ENCODE peak calls at places on chromosomes 3 and 15, in nine cellular contexts. N is A549, X is H9, K is cardiac muscle cell, I is hepatocyte, W is psoas muscle, J is tibial nerve, P is breast epithelium, R is uterus. M is an unnamed sample. For H3K4me1, the result is how much of the 10 kb centered on the place peaks cover.

GRCh38 chr3:159548675-159549335 is 439.8 kb upstream of the IL12A start:
- DNase-seq in I (no peak), P (no peak), N (no peak), R (no peak), J (no peak), W (no peak), K (no peak), X (no peak), M (no peak)

GRCh38 chr3:13504161-13504831 is 24.2 kb downstream of the HDAC11 start:
- DNase-seq in W (peak), K (no peak), R (no peak), X (no peak), I (no peak), N (no peak), J (no peak), P (no peak), M (no peak)

GRCh38 chr3:193040836-193041672 is 123.4 kb upstream of the MB21D2 start:
- DNase-seq in N (peak), I (peak), K (peak), R (no peak), J (no peak), X (no peak), W (no peak), P (no peak), M (no peak)

GRCh38 chr15:25022233-25022632 is 67.4 kb downstream of the SNRPN start:
- DNase-seq in W (no peak), I (no peak), K (no peak), R (no peak), P (no peak), J (no peak), N (no peak), X (no peak), M (no peak)

GRCh38 chr3:132660745-132661067 is 577 bp downstream of the UBA5 start:
- DNase-seq in K (no peak), N (no peak), P (no peak), J (no peak), R (no peak), I (no peak), X (no peak), W (no peak), M (no peak)

GRCh38 chr3:150059241-150059640 is 88.5 kb upstream of the PFN2 start:
- DNase-seq in J (no peak), I (no peak), K (no peak), P (no peak), R (no peak), X (no peak), W (no peak), N (no peak), M (no peak)

GRCh38 chr15:26102365-26102764 is 239.2 kb upstream of the ATP10A start:
- DNase-seq in X (no peak), K (no peak), W (no peak), J (no peak), R (no peak), N (no peak), I (no peak), P (no peak), M (no peak)

GRCh38 chr3:16366581-16366980 is 101.6 kb downstream of the OXNAD1 start:
- DNase-seq in X (peak), W (no peak), J (no peak), N (no peak), P (no peak), R (no peak), K (peak), I (no peak), M (no peak)

GRCh38 chr3:150613034-150613433 is 9.9 kb downstream of the SELENOT start:
- DNase-seq in X (no peak), W (no peak), N (no peak), R (no peak), P (no peak), I (no peak), J (no peak), K (no peak), M (no peak)

GRCh38 chr3:103589770-103590169 is 1155.0 kb downstream of the ZPLD1 start:
- DNase-seq in W (no peak), R (no peak), J (no peak), X (no peak), N (no peak), K (no peak), P (no peak), I (no peak), M (no peak)

GRCh38 chr3:116280130-116280740 is 165.1 kb downstream of the LSAMP start:
- DNase-seq in I (no peak), X (no peak), W (no peak), P (no peak), J (no peak), N (no peak), K (no peak), R (no peak), M (no peak)
- H3K27ac ChIP-seq in I (no peak), X (no peak), W (no peak), P (no peak), J (peak), N (no peak), K (no peak), R (no peak), M (no peak)

GRCh38 chr3:141235661-141236171 is 4.1 kb downstream of the PXYLP1 start:
- DNase-seq in J (no peak), X (no peak), R (no peak), W (no peak), K (peak), N (no peak), P (no peak), I (peak), M (no peak)
- TF ChIP-seq CTCF in J (no peak), X (peak), R (no peak), W (no peak), K (no peak), N (no peak), P (no peak), I (peak), M (no peak)

GRCh38 chr3:141081141-141081795 is 30.1 kb downstream of the SPSB4 start:
- DNase-seq in W (peak), P (no peak), X (no peak), N (no peak), I (no peak), R (no peak), J (no peak), K (peak), M (no peak)
- H3K4me1 ChIP-seq in W (under half), P (under half), X (under half), N (under half), I (under half), R (under half), J (under half), K (half or more), M (under half)

DNA sequence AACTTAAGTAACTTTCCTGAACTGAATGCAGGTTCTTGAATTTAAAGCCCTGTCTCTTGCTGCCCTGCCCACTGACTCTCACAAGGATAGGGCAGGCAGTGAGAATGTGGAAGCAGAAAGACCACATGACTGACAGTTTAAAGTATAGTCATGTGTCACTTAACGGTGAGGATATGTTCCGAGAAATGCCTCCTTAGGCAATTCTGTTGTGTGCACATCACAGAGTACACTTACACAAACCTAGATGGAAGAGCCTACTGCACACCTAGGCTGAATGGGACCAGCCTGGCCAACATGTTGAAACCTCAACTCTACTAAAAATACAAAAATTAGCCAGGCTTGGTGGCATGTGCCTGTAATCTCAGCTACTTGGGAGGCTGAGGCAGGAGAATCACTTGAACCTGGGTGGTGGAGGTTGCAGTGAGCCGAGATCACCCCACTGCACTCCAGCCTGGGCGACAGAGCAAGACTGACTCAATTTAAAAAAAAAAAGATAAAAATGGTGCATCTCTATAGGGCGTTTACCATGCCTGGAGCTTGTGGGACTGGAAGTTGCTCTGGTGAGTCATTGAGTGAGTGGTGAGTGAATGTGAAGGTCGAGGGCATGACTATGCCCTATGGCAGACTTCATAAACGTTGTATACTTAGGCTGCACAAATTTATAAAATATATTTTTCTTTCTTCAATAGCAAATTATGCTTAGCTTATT is 18.9 kb upstream of the COPG1 start:
- DNase-seq in K (no peak), I (no peak), R (no peak), X (no peak), N (peak), W (no peak), P (no peak), J (no peak), M (no peak)
- H3K27ac ChIP-seq in K (no peak), I (no peak), R (no peak), X (no peak), N (peak), W (peak), P (no peak), J (peak), M (peak)

DNA sequence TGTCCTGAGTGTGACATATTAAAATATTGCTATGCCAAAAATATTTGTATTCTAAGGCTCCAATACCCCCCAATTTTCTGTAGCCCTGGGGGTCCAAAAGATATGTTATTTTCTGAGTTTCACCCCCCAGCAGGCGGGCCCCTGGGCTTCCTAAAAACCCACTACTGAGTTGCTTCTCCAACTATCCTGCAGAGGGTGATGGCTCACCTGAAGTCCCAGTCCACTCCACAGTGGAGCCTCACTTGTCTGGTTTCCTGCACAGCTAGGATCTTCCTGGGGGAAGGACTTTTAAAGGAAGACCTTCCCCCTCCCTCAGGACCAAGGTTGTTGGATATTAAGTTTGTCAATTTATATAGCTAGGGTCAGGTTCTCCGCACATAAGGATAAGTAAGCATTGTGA is 1181.4 kb downstream of the ROBO2 start:
- DNase-seq in K (no peak), J (no peak), R (no peak), I (no peak), P (no peak), X (no peak), W (no peak), N (no peak), M (no peak)
- TF ChIP-seq CTCF in K (no peak), J (no peak), R (no peak), I (no peak), P (no peak), X (peak), W (no peak), N (no peak), M (no peak)

GRCh38 chr15:34331809-34332208 is 5.8 kb downstream of the SLC12A6 start:
- DNase-seq in I (no peak), J (no peak), P (no peak), W (no peak), X (no peak), K (peak), R (no peak), N (no peak), M (no peak)

GRCh38 chr15:34335176-34335575 is 2.4 kb downstream of the SLC12A6 start:
- DNase-seq in N (no peak), I (no peak), P (no peak), W (no peak), J (no peak), X (no peak), K (no peak), R (no peak), M (no peak)

GRCh38 chr15:34336333-34336732 is 1.2 kb downstream of the SLC12A6 start:
- DNase-seq in W (no peak), K (no peak), X (no peak), N (no peak), P (no peak), R (no peak), J (no peak), I (no peak), M (no peak)

GRCh38 chr15:34336947-34337556 is 529 bp downstream of the SLC12A6 start:
- DNase-seq in I (no peak), J (peak), X (no peak), N (no peak), W (no peak), P (no peak), K (no peak), R (no peak), M (no peak)

DNA sequence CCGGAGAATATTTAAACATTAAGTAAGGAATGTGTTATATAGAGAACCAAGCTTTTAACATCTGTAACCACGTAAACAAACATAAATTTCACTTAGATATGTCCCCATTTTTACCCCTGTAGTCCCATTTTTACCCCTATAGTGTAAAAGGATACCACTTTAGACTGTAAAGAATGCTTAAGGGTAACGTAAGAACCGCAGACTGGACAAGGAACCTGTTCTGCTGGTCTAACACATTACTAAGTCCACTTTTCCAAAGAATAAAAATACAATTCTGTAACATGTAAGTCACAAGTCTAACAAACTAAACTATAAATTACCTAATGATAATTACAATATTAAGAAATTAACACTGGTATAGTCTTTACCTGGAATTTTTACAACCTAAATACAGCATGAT is 2.9 kb downstream of the SLC12A6 start:
- DNase-seq in W (no peak), R (no peak), I (no peak), X (no peak), P (no peak), N (no peak), K (no peak), J (no peak), M (no peak)
- H3K4me1 ChIP-seq in W (under half), R (under half), I (under half), X (under half), P (under half), N (under half), K (under half), J (under half), M (under half)

M was measured in heart left ventricle.